ENCODE peak calls at places on chromosomes 6 and 20, in four cellular contexts. A is non-pigmented ciliary epithelial cell, L is Caki2, K is right atrium auricular region. I is an unnamed sample.

GRCh38 chr6:21469213-21469612 is 124.3 kb upstream of the SOX4 start:
- DNase-seq in A (no peak), L (no peak), K (no peak), I (no peak)

GRCh38 chr20:38426006-38426405 is 9.1 kb downstream of the SNHG17 start:
- DNase-seq in A (peak), L (peak), K (no peak), I (no peak)

GRCh38 chr6:145143379-145143778 is 591.9 kb downstream of the EPM2A start:
- DNase-seq in A (no peak), L (no peak), K (no peak), I (no peak)

GRCh38 chr6:54291146-54291545 is 17.1 kb upstream of the TINAG start:
- DNase-seq in A (peak), L (peak), K (no peak), I (peak)

GRCh38 chr6:144365176-144365710 is 80.1 kb downstream of the UTRN start:
- DNase-seq in A (no peak), L (no peak), K (no peak), I (no peak)

GRCh38 chr6:84767591-84768201 is 3.3 kb upstream of the TBX18 start:
- DNase-seq in A (no peak), L (no peak), K (no peak), I (no peak)

GRCh38 chr6:111524252-111524651 is 41.2 kb upstream of the REV3L start:
- DNase-seq in A (no peak), L (no peak), K (no peak), I (no peak)

GRCh38 chr6:14841901-14842421 is 403.9 kb upstream of the JARID2 start:
- DNase-seq in A (peak), L (no peak), K (no peak), I (no peak)

GRCh38 chr6:128520436-128521301 is at the start of gene PTPRK:
- DNase-seq in A (peak), L (peak), K (peak), I (peak)

GRCh38 chr6:66054967-66055366 is 347.9 kb upstream of the EYS start:
- DNase-seq in A (no peak), L (no peak), K (no peak), I (no peak)

GRCh38 chr6:43091020-43091419 is 14.9 kb downstream of the PTK7 start:
- DNase-seq in A (no peak), L (no peak), K (no peak), I (no peak)

GRCh38 chr20:57474191-57474590 is 50.7 kb downstream of the CTCFL start:
- DNase-seq in A (no peak), L (no peak), K (no peak), I (no peak)

GRCh38 chr6:92752114-92752513 is 667.2 kb downstream of the EPHA7 start:
- DNase-seq in A (no peak), L (no peak), K (no peak), I (no peak)

GRCh38 chr6:15543262-15543917 is 119.4 kb downstream of the DTNBP1 start:
- DNase-seq in A (no peak), L (no peak), K (no peak), I (no peak)

GRCh38 chr6:157491571-157492232 is 110.7 kb downstream of the ZDHHC14 start:
- DNase-seq in A (no peak), L (no peak), K (no peak), I (no peak)

GRCh38 chr6:17851001-17851719 is 136.3 kb downstream of the KIF13A start:
- DNase-seq in A (no peak), L (no peak), K (no peak), I (no peak)

GRCh38 chr6:35259946-35260626 is 551 bp downstream of the ZNF76 start:
- DNase-seq in A (no peak), L (no peak), K (peak), I (peak)

GRCh38 chr20:10984294-10984693 is 310.5 kb upstream of the JAG1 start:
- DNase-seq in A (no peak), L (no peak), K (no peak), I (no peak)

GRCh38 chr6:17311595-17312311 is 30.6 kb downstream of the RBM24 start:
- DNase-seq in A (no peak), L (peak), K (no peak), I (peak)

GRCh38 chr6:117409863-117410262 is 15.9 kb downstream of the ROS1 start:
- DNase-seq in A (no peak), L (no peak), K (no peak), I (no peak)

GRCh38 chr6:143401636-143402370 is 48.7 kb downstream of the ADAT2 start:
- DNase-seq in A (no peak), L (no peak), K (no peak), I (no peak)

GRCh38 chr20:62922451-62922921 is 3.8 kb downstream of the DIDO1 start:
- DNase-seq in A (no peak), L (no peak), K (no peak), I (no peak)